ENCODE peak calls at places on chromosomes 12 and 14, in four cellular contexts. One of them, this sample, is unnamed.

GRCh38 chr12:92785563-92785950 is 82.8 kb downstream of the PLEKHG7 start:
- DNase-seq in D341Med: no peak
- DNase-seq in activated T-cell treated with anti-CD3 and anti-CD28 coated beads, Interleukin-2, amount 50 U/mL, for 24 hours: no peak
- DNase-seq in M059J: no peak
- DNase-seq in this sample: no peak

GRCh38 chr14:95507701-95508103 is 8.7 kb downstream of the SYNE3 start:
- DNase-seq in activated T-cell treated with anti-CD3 and anti-CD28 coated beads, Interleukin-2, amount 50 U/mL, for 24 hours: no peak
- DNase-seq in D341Med: no peak
- DNase-seq in M059J: peak; percentile 91
- DNase-seq in this sample: peak; percentile 2

GRCh38 chr12:754238-754816 is 1.9 kb downstream of the WNK1 start:
- DNase-seq in M059J: peak; percentile 54
- DNase-seq in activated T-cell treated with anti-CD3 and anti-CD28 coated beads, Interleukin-2, amount 50 U/mL, for 24 hours: no peak
- DNase-seq in D341Med: no peak
- DNase-seq in this sample: no peak

GRCh38 chr12:5154091-5154490 is 110.4 kb downstream of the KCNA5 start:
- DNase-seq in M059J: no peak
- DNase-seq in D341Med: no peak
- DNase-seq in activated T-cell treated with anti-CD3 and anti-CD28 coated beads, Interleukin-2, amount 50 U/mL, for 24 hours: no peak
- DNase-seq in this sample: peak; percentile 52

GRCh38 chr14:100246136-100246535 is 7.2 kb downstream of the YY1 start:
- DNase-seq in D341Med: no peak
- DNase-seq in activated T-cell treated with anti-CD3 and anti-CD28 coated beads, Interleukin-2, amount 50 U/mL, for 24 hours: no peak
- DNase-seq in M059J: no peak
- DNase-seq in this sample: no peak

GRCh38 chr12:1920971-1921370 is 2.5 kb upstream of the CACNA2D4 start:
- DNase-seq in D341Med: peak; percentile 19
- DNase-seq in activated T-cell treated with anti-CD3 and anti-CD28 coated beads, Interleukin-2, amount 50 U/mL, for 24 hours: peak; percentile 13
- DNase-seq in M059J: no peak
- DNase-seq in this sample: no peak

GRCh38 chr14:58297412-58297761 is 968 bp upstream of the ARID4A start:
- DNase-seq in D341Med: no peak
- DNase-seq in M059J: no peak
- DNase-seq in activated T-cell treated with anti-CD3 and anti-CD28 coated beads, Interleukin-2, amount 50 U/mL, for 24 hours: no peak
- DNase-seq in this sample: no peak

GRCh38 chr12:79414252-79414651 is 276.5 kb downstream of the PAWR start:
- DNase-seq in activated T-cell treated with anti-CD3 and anti-CD28 coated beads, Interleukin-2, amount 50 U/mL, for 24 hours: no peak
- DNase-seq in M059J: no peak
- DNase-seq in D341Med: no peak
- DNase-seq in this sample: no peak

GRCh38 chr12:78586790-78587189 is 277.8 kb upstream of the SYT1 start:
- DNase-seq in D341Med: no peak
- DNase-seq in M059J: no peak
- DNase-seq in activated T-cell treated with anti-CD3 and anti-CD28 coated beads, Interleukin-2, amount 50 U/mL, for 24 hours: no peak
- DNase-seq in this sample: no peak

GRCh38 chr14:105888784-105889665 is 362.6 kb downstream of the TMEM121 start:
- DNase-seq in M059J: no peak
- DNase-seq in D341Med: no peak
- DNase-seq in activated T-cell treated with anti-CD3 and anti-CD28 coated beads, Interleukin-2, amount 50 U/mL, for 24 hours: peak; percentile 28
- DNase-seq in this sample: no peak

GRCh38 chr14:73785336-73785833 is 66.2 kb upstream of the PTGR2 start:
- DNase-seq in activated T-cell treated with anti-CD3 and anti-CD28 coated beads, Interleukin-2, amount 50 U/mL, for 24 hours: no peak
- DNase-seq in M059J: peak; percentile 95
- DNase-seq in D341Med: no peak
- DNase-seq in this sample: no peak

GRCh38 chr12:109803678-109804077 is 29.5 kb downstream of the TRPV4 start:
- DNase-seq in M059J: no peak
- DNase-seq in activated T-cell treated with anti-CD3 and anti-CD28 coated beads, Interleukin-2, amount 50 U/mL, for 24 hours: no peak
- DNase-seq in D341Med: no peak
- DNase-seq in this sample: no peak

GRCh38 chr12:111455448-111456320 is 50.0 kb downstream of the SH2B3 start:
- DNase-seq in D341Med: no peak
- DNase-seq in activated T-cell treated with anti-CD3 and anti-CD28 coated beads, Interleukin-2, amount 50 U/mL, for 24 hours: no peak
- DNase-seq in M059J: peak; percentile 74
- DNase-seq in this sample: no peak

GRCh38 chr14:73238941-73239340 is 1.6 kb downstream of the PAPLN start:
- DNase-seq in activated T-cell treated with anti-CD3 and anti-CD28 coated beads, Interleukin-2, amount 50 U/mL, for 24 hours: peak; percentile 31
- DNase-seq in D341Med: no peak
- DNase-seq in M059J: no peak
- DNase-seq in this sample: no peak

GRCh38 chr12:24795699-24796385 is 153.1 kb downstream of the BCAT1 start:
- DNase-seq in M059J: no peak
- DNase-seq in activated T-cell treated with anti-CD3 and anti-CD28 coated beads, Interleukin-2, amount 50 U/mL, for 24 hours: no peak
- DNase-seq in D341Med: no peak
- DNase-seq in this sample: no peak

GRCh38 chr12:58285551-58285950 is 344.2 kb downstream of the ATP23 start:
- DNase-seq in D341Med: no peak
- DNase-seq in M059J: no peak
- DNase-seq in activated T-cell treated with anti-CD3 and anti-CD28 coated beads, Interleukin-2, amount 50 U/mL, for 24 hours: no peak
- DNase-seq in this sample: peak; percentile 36

GRCh38 chr14:102948698-102949061 is 26.2 kb downstream of the AMN start:
- DNase-seq in activated T-cell treated with anti-CD3 and anti-CD28 coated beads, Interleukin-2, amount 50 U/mL, for 24 hours: no peak
- DNase-seq in M059J: no peak
- DNase-seq in D341Med: no peak
- DNase-seq in this sample: no peak

GRCh38 chr14:78605065-78605762 is 435.0 kb downstream of the NRXN3 start:
- DNase-seq in M059J: no peak
- DNase-seq in activated T-cell treated with anti-CD3 and anti-CD28 coated beads, Interleukin-2, amount 50 U/mL, for 24 hours: no peak
- DNase-seq in D341Med: no peak
- DNase-seq in this sample: no peak

GRCh38 chr12:5548152-5548933 is 116.4 kb downstream of the NTF3 start:
- DNase-seq in D341Med: peak; percentile 8
- DNase-seq in M059J: no peak
- DNase-seq in activated T-cell treated with anti-CD3 and anti-CD28 coated beads, Interleukin-2, amount 50 U/mL, for 24 hours: no peak
- DNase-seq in this sample: no peak

GRCh38 chr12:104772336-104772735 is 185.8 kb downstream of the SLC41A2 start:
- DNase-seq in M059J: no peak
- DNase-seq in activated T-cell treated with anti-CD3 and anti-CD28 coated beads, Interleukin-2, amount 50 U/mL, for 24 hours: no peak
- DNase-seq in D341Med: no peak
- DNase-seq in this sample: no peak

GRCh38 chr12:109714913-109715244 is 1.3 kb downstream of the FAM222A start:
- DNase-seq in M059J: no peak
- DNase-seq in activated T-cell treated with anti-CD3 and anti-CD28 coated beads, Interleukin-2, amount 50 U/mL, for 24 hours: no peak
- DNase-seq in D341Med: no peak
- DNase-seq in this sample: no peak

GRCh38 chr12:115398311-115398781 is 714.4 kb upstream of the TBX3 start:
- DNase-seq in D341Med: no peak
- DNase-seq in activated T-cell treated with anti-CD3 and anti-CD28 coated beads, Interleukin-2, amount 50 U/mL, for 24 hours: no peak
- DNase-seq in M059J: peak; percentile 90
- DNase-seq in this sample: no peak

GRCh38 chr14:68283378-68284123 is 464.0 kb downstream of the RAD51B start:
- DNase-seq in D341Med: no peak
- DNase-seq in M059J: no peak
- DNase-seq in activated T-cell treated with anti-CD3 and anti-CD28 coated beads, Interleukin-2, amount 50 U/mL, for 24 hours: peak; percentile 67
- DNase-seq in this sample: no peak

GRCh38 chr12:46963977-46964376 is 115.4 kb upstream of the PCED1B start:
- DNase-seq in activated T-cell treated with anti-CD3 and anti-CD28 coated beads, Interleukin-2, amount 50 U/mL, for 24 hours: no peak
- DNase-seq in D341Med: no peak
- DNase-seq in M059J: peak; percentile 89
- DNase-seq in this sample: no peak

GRCh38 chr12:99436584-99436983 is 211.0 kb upstream of the GARIN6 start:
- DNase-seq in activated T-cell treated with anti-CD3 and anti-CD28 coated beads, Interleukin-2, amount 50 U/mL, for 24 hours: no peak
- DNase-seq in D341Med: no peak
- DNase-seq in M059J: no peak
- DNase-seq in this sample: no peak

GRCh38 chr12:84172823-84173424 is 739.7 kb downstream of the SLC6A15 start:
- DNase-seq in activated T-cell treated with anti-CD3 and anti-CD28 coated beads, Interleukin-2, amount 50 U/mL, for 24 hours: no peak
- DNase-seq in M059J: no peak
- DNase-seq in D341Med: no peak
- DNase-seq in this sample: no peak

GRCh38 chr14:102902523-102903247 is 19.8 kb upstream of the AMN start:
- DNase-seq in M059J: no peak
- DNase-seq in D341Med: peak; percentile 76
- DNase-seq in activated T-cell treated with anti-CD3 and anti-CD28 coated beads, Interleukin-2, amount 50 U/mL, for 24 hours: no peak
- DNase-seq in this sample: no peak

GRCh38 chr12:28586481-28586880 is 396.2 kb downstream of the CCDC91 start:
- DNase-seq in activated T-cell treated with anti-CD3 and anti-CD28 coated beads, Interleukin-2, amount 50 U/mL, for 24 hours: no peak
- DNase-seq in M059J: no peak
- DNase-seq in D341Med: no peak
- DNase-seq in this sample: no peak

GRCh38 chr12:20446836-20447235 is 78.5 kb downstream of the PDE3A start:
- DNase-seq in D341Med: no peak
- DNase-seq in activated T-cell treated with anti-CD3 and anti-CD28 coated beads, Interleukin-2, amount 50 U/mL, for 24 hours: no peak
- DNase-seq in M059J: no peak
- DNase-seq in this sample: no peak

GRCh38 chr12:7075931-7076330 is 15.4 kb downstream of the C1S start:
- DNase-seq in M059J: no peak
- DNase-seq in D341Med: no peak
- DNase-seq in activated T-cell treated with anti-CD3 and anti-CD28 coated beads, Interleukin-2, amount 50 U/mL, for 24 hours: no peak
- DNase-seq in this sample: no peak

GRCh38 chr14:72801381-72801812 is 92.5 kb downstream of the DPF3 start:
- DNase-seq in D341Med: peak; percentile 15
- DNase-seq in activated T-cell treated with anti-CD3 and anti-CD28 coated beads, Interleukin-2, amount 50 U/mL, for 24 hours: no peak
- DNase-seq in M059J: peak; percentile 98
- DNase-seq in this sample: no peak

GRCh38 chr14:77120771-77121743 is 20.5 kb downstream of the ZDHHC22 start:
- DNase-seq in M059J: no peak
- DNase-seq in D341Med: peak; percentile 68
- DNase-seq in activated T-cell treated with anti-CD3 and anti-CD28 coated beads, Interleukin-2, amount 50 U/mL, for 24 hours: peak; percentile 42
- DNase-seq in this sample: peak; percentile 42

GRCh38 chr12:13163868-13164267 is 32.7 kb upstream of the EMP1 start:
- DNase-seq in M059J: peak; percentile 52
- DNase-seq in activated T-cell treated with anti-CD3 and anti-CD28 coated beads, Interleukin-2, amount 50 U/mL, for 24 hours: no peak
- DNase-seq in D341Med: no peak
- DNase-seq in this sample: no peak

GRCh38 chr14:47541652-47542051 is 133.8 kb downstream of the MDGA2 start:
- DNase-seq in M059J: no peak
- DNase-seq in activated T-cell treated with anti-CD3 and anti-CD28 coated beads, Interleukin-2, amount 50 U/mL, for 24 hours: no peak
- DNase-seq in D341Med: no peak
- DNase-seq in this sample: no peak

GRCh38 chr12:52125499-52125900 is 46.0 kb downstream of the SMIM41 start:
- DNase-seq in activated T-cell treated with anti-CD3 and anti-CD28 coated beads, Interleukin-2, amount 50 U/mL, for 24 hours: no peak
- DNase-seq in D341Med: peak; percentile 35
- DNase-seq in M059J: no peak
- DNase-seq in this sample: no peak

GRCh38 chr12:6947615-6948014 is 3.5 kb upstream of the PTPN6 start:
- DNase-seq in M059J: no peak
- DNase-seq in activated T-cell treated with anti-CD3 and anti-CD28 coated beads, Interleukin-2, amount 50 U/mL, for 24 hours: no peak
- DNase-seq in D341Med: no peak
- DNase-seq in this sample: no peak

This sample was measured in glutamatergic neuron.